ENCODE peak calls at places on chromosome 1, in four cellular contexts. J is brain microvascular endothelial cell, Y is choroid plexus epithelial cell, U is iris pigment epithelial cell. T is an unnamed sample.

GRCh38 chr1:201506573-201507567 is at the start of gene CSRP1:
- DNase-seq in Y (peak), J (peak), U (peak), T (peak)

GRCh38 chr1:218459450-218459849 is 114.3 kb downstream of the TGFB2 start:
- DNase-seq in U (no peak), J (no peak), Y (peak), T (peak)

GRCh38 chr1:116811321-116811720 is 57.1 kb downstream of the CD2 start:
- DNase-seq in J (no peak), Y (no peak), U (no peak), T (no peak)

GRCh38 chr1:219264557-219264956 is 90.9 kb downstream of the LYPLAL1 start:
- DNase-seq in U (peak), Y (peak), J (no peak), T (no peak)

GRCh38 chr1:89005286-89006151 is 13.1 kb upstream of the KYAT3 start:
- DNase-seq in Y (no peak), J (no peak), U (no peak), T (no peak)

GRCh38 chr1:174964261-174964984 is 35.3 kb upstream of the CACYBP start:
- DNase-seq in J (no peak), U (peak), Y (peak), T (peak)

GRCh38 chr1:75615664-75616435 is 4.9 kb upstream of the SLC44A5 start:
- DNase-seq in U (peak), Y (peak), J (no peak), T (peak)

GRCh38 chr1:32533792-32534327 is 5.4 kb upstream of the ZBTB8A start:
- DNase-seq in U (no peak), Y (no peak), J (no peak), T (no peak)

GRCh38 chr1:45767035-45767434 is 16.6 kb upstream of the IPP start:
- DNase-seq in U (peak), J (peak), Y (peak), T (no peak)

GRCh38 chr1:169594391-169594790 is 8.1 kb upstream of the F5 start:
- DNase-seq in Y (no peak), U (no peak), J (no peak), T (no peak)

GRCh38 chr1:180563013-180563827 is 4.5 kb downstream of the OVAAL start:
- DNase-seq in Y (peak), J (peak), U (peak), T (no peak)

GRCh38 chr1:88399690-88400089 is 284.4 kb upstream of the PKN2 start:
- DNase-seq in Y (no peak), J (no peak), U (no peak), T (no peak)

GRCh38 chr1:182698977-182699672 is 14.7 kb upstream of the RGS8 start:
- DNase-seq in J (no peak), U (no peak), Y (no peak), T (no peak)

GRCh38 chr1:163820190-163820589 is 498.4 kb downstream of the NUF2 start:
- DNase-seq in U (no peak), Y (no peak), J (no peak), T (no peak)

GRCh38 chr1:35433714-35434113 is 123.5 kb downstream of the KIAA0319L start:
- DNase-seq in J (no peak), Y (no peak), U (no peak), T (no peak)

T was measured in RPMI8226.